ENCODE peak calls at places on chromosomes 4 and X, in seven cellular contexts. One of them, this sample, is unnamed.

GRCh38 chr4:96698891-96699290 is 859.0 kb downstream of the PDHA2 start:
- DNase-seq in astrocyte of the spinal cord: no peak
- DNase-seq in dorsolateral prefrontal cortex: no peak
- DNase-seq in natural killer cell: no peak
- DNase-seq in NCI-H2029: no peak
- DNase-seq in IMR-90: no peak
- DNase-seq in effector CD4-positive, alpha-beta T cell: no peak
- DNase-seq in this sample: no peak

GRCh38 chrX:112734250-112734649 is 54.5 kb upstream of the LHFPL1 start:
- DNase-seq in astrocyte of the spinal cord: no peak
- DNase-seq in dorsolateral prefrontal cortex: no peak
- DNase-seq in natural killer cell: no peak
- DNase-seq in NCI-H2029: no peak
- DNase-seq in IMR-90: peak
- DNase-seq in effector CD4-positive, alpha-beta T cell: no peak
- DNase-seq in this sample: no peak

GRCh38 chr4:123671633-123672404 is 275.2 kb downstream of the SPRY1 start:
- DNase-seq in astrocyte of the spinal cord: no peak
- DNase-seq in dorsolateral prefrontal cortex: no peak
- DNase-seq in natural killer cell: no peak
- DNase-seq in NCI-H2029: no peak
- DNase-seq in IMR-90: no peak
- DNase-seq in effector CD4-positive, alpha-beta T cell: no peak
- DNase-seq in this sample: no peak

GRCh38 chr4:73127839-73128448 is 58.4 kb upstream of the COX18 start:
- DNase-seq in astrocyte of the spinal cord: no peak
- DNase-seq in dorsolateral prefrontal cortex: no peak
- DNase-seq in natural killer cell: no peak
- DNase-seq in NCI-H2029: no peak
- DNase-seq in IMR-90: peak
- DNase-seq in effector CD4-positive, alpha-beta T cell: no peak
- DNase-seq in this sample: no peak

GRCh38 chr4:147834480-147834879 is 102.6 kb downstream of the ARHGAP10 start:
- DNase-seq in astrocyte of the spinal cord: no peak
- DNase-seq in dorsolateral prefrontal cortex: no peak
- DNase-seq in natural killer cell: no peak
- DNase-seq in NCI-H2029: no peak
- DNase-seq in IMR-90: no peak
- DNase-seq in effector CD4-positive, alpha-beta T cell: no peak
- DNase-seq in this sample: no peak

GRCh38 chr4:1544861-1545275 is 138.6 kb upstream of the NKX1-1 start:
- DNase-seq in astrocyte of the spinal cord: no peak
- DNase-seq in dorsolateral prefrontal cortex: no peak
- DNase-seq in natural killer cell: no peak
- DNase-seq in NCI-H2029: peak
- DNase-seq in IMR-90: no peak
- DNase-seq in effector CD4-positive, alpha-beta T cell: no peak
- DNase-seq in this sample: no peak

GRCh38 chr4:158003212-158003611 is 169.6 kb downstream of the GASK1B start:
- DNase-seq in astrocyte of the spinal cord: no peak
- DNase-seq in dorsolateral prefrontal cortex: no peak
- DNase-seq in natural killer cell: no peak
- DNase-seq in NCI-H2029: no peak
- DNase-seq in IMR-90: peak
- DNase-seq in effector CD4-positive, alpha-beta T cell: no peak
- DNase-seq in this sample: no peak

GRCh38 chr4:142881331-142881730 is 35.2 kb upstream of the INPP4B start:
- DNase-seq in astrocyte of the spinal cord: no peak
- DNase-seq in dorsolateral prefrontal cortex: no peak
- DNase-seq in natural killer cell: no peak
- DNase-seq in NCI-H2029: no peak
- DNase-seq in IMR-90: no peak
- DNase-seq in effector CD4-positive, alpha-beta T cell: no peak
- DNase-seq in this sample: no peak

GRCh38 chr4:105137460-105137859 is 9.2 kb upstream of the TET2 start:
- DNase-seq in astrocyte of the spinal cord: no peak
- DNase-seq in dorsolateral prefrontal cortex: no peak
- DNase-seq in natural killer cell: no peak
- DNase-seq in NCI-H2029: no peak
- DNase-seq in IMR-90: no peak
- DNase-seq in effector CD4-positive, alpha-beta T cell: no peak
- DNase-seq in this sample: no peak

GRCh38 chrX:153643431-153644351 is 3.3 kb upstream of the DUSP9 start:
- DNase-seq in astrocyte of the spinal cord: no peak
- DNase-seq in dorsolateral prefrontal cortex: peak
- DNase-seq in natural killer cell: no peak
- DNase-seq in NCI-H2029: no peak
- DNase-seq in IMR-90: no peak
- DNase-seq in effector CD4-positive, alpha-beta T cell: no peak
- DNase-seq in this sample: no peak

GRCh38 chrX:153333271-153333670 is 682 bp upstream of the ZNF275 start:
- DNase-seq in astrocyte of the spinal cord: peak
- DNase-seq in dorsolateral prefrontal cortex: no peak
- DNase-seq in natural killer cell: no peak
- DNase-seq in NCI-H2029: no peak
- DNase-seq in IMR-90: peak
- DNase-seq in effector CD4-positive, alpha-beta T cell: no peak
- DNase-seq in this sample: no peak

GRCh38 chrX:11351375-11352295 is 58.4 kb downstream of the AMELX start:
- DNase-seq in astrocyte of the spinal cord: peak
- DNase-seq in dorsolateral prefrontal cortex: no peak
- DNase-seq in natural killer cell: no peak
- DNase-seq in NCI-H2029: no peak
- DNase-seq in IMR-90: peak
- DNase-seq in effector CD4-positive, alpha-beta T cell: no peak
- DNase-seq in this sample: no peak

GRCh38 chr4:27602172-27602571 is 741.5 kb downstream of the STIM2 start:
- DNase-seq in astrocyte of the spinal cord: no peak
- DNase-seq in dorsolateral prefrontal cortex: no peak
- DNase-seq in natural killer cell: no peak
- DNase-seq in NCI-H2029: no peak
- DNase-seq in IMR-90: no peak
- DNase-seq in effector CD4-positive, alpha-beta T cell: no peak
- DNase-seq in this sample: no peak

GRCh38 chr4:174490356-174490969 is 31.8 kb downstream of the HPGD start:
- DNase-seq in astrocyte of the spinal cord: peak
- DNase-seq in dorsolateral prefrontal cortex: no peak
- DNase-seq in natural killer cell: no peak
- DNase-seq in NCI-H2029: no peak
- DNase-seq in IMR-90: peak
- DNase-seq in effector CD4-positive, alpha-beta T cell: no peak
- DNase-seq in this sample: no peak

GRCh38 chr4:120395746-120396145 is 329.1 kb upstream of the MAD2L1 start:
- DNase-seq in astrocyte of the spinal cord: no peak
- DNase-seq in dorsolateral prefrontal cortex: no peak
- DNase-seq in natural killer cell: no peak
- DNase-seq in NCI-H2029: no peak
- DNase-seq in IMR-90: no peak
- DNase-seq in effector CD4-positive, alpha-beta T cell: no peak
- DNase-seq in this sample: no peak